ENCODE peak calls at places on chromosomes 4 and X, in five cellular contexts. One of them, this sample, is unnamed.

GRCh38 chr4:55725057-55725456 is 89.0 kb upstream of the NMU start:
- DNase-seq in spleen: no peak
- DNase-seq in sigmoid colon: no peak
- DNase-seq in stomach: no peak
- DNase-seq in K562: no peak
- DNase-seq in this sample: no peak

GRCh38 chr4:76199664-76200211 is 13.9 kb downstream of the SCARB2 start:
- DNase-seq in sigmoid colon: no peak
- DNase-seq in K562: no peak
- DNase-seq in stomach: peak; percentile 43
- DNase-seq in spleen: peak; percentile 87
- DNase-seq in this sample: no peak

GRCh38 chrX:79325263-79325958 is 41.7 kb downstream of the ITM2A start:
- DNase-seq in K562: no peak
- DNase-seq in sigmoid colon: no peak
- DNase-seq in stomach: no peak
- DNase-seq in spleen: peak; percentile 37
- DNase-seq in this sample: no peak

GRCh38 chr4:78732332-78733104 is 43.6 kb upstream of the BMP2K start:
- DNase-seq in K562: peak; percentile 78
- DNase-seq in stomach: no peak
- DNase-seq in sigmoid colon: no peak
- DNase-seq in spleen: no peak
- DNase-seq in this sample: no peak

GRCh38 chrX:120755066-120755846 is 120.4 kb downstream of the CT47B1 start:
- DNase-seq in spleen: no peak
- DNase-seq in sigmoid colon: no peak
- DNase-seq in stomach: no peak
- DNase-seq in K562: no peak
- DNase-seq in this sample: no peak

GRCh38 chrX:16839852-16840460 is 30.2 kb downstream of the RBBP7 start:
- DNase-seq in sigmoid colon: no peak
- DNase-seq in K562: no peak
- DNase-seq in stomach: no peak
- DNase-seq in spleen: no peak
- DNase-seq in this sample: no peak

GRCh38 chr4:16377887-16378286 is 151.6 kb upstream of the TAPT1 start:
- DNase-seq in spleen: no peak
- DNase-seq in K562: no peak
- DNase-seq in sigmoid colon: no peak
- DNase-seq in stomach: no peak
- DNase-seq in this sample: no peak

GRCh38 chr4:182748283-182748682 is 168.9 kb downstream of the DCTD start:
- DNase-seq in K562: no peak
- DNase-seq in sigmoid colon: no peak
- DNase-seq in stomach: no peak
- DNase-seq in spleen: no peak
- DNase-seq in this sample: no peak

GRCh38 chrX:98956014-98956413 is 1454.1 kb downstream of the PCDH19 start:
- DNase-seq in spleen: no peak
- DNase-seq in stomach: no peak
- DNase-seq in K562: no peak
- DNase-seq in sigmoid colon: no peak
- DNase-seq in this sample: no peak

GRCh38 chrX:121013897-121014455 is 28.4 kb upstream of the CT47A1 start:
- DNase-seq in stomach: no peak
- DNase-seq in spleen: no peak
- DNase-seq in K562: no peak
- DNase-seq in sigmoid colon: no peak
- DNase-seq in this sample: no peak

GRCh38 chrX:45697591-45697990 is 496.9 kb upstream of the DIPK2B start:
- DNase-seq in K562: no peak
- DNase-seq in sigmoid colon: no peak
- DNase-seq in stomach: no peak
- DNase-seq in spleen: no peak
- DNase-seq in this sample: no peak

GRCh38 chr4:88858752-88859151 is 161.1 kb upstream of the NAP1L5 start:
- DNase-seq in sigmoid colon: no peak
- DNase-seq in K562: no peak
- DNase-seq in stomach: no peak
- DNase-seq in spleen: no peak
- DNase-seq in this sample: no peak

GRCh38 chr4:177339794-177340374 is 30.2 kb downstream of the NEIL3 start:
- DNase-seq in spleen: no peak
- DNase-seq in sigmoid colon: no peak
- DNase-seq in stomach: no peak
- DNase-seq in K562: peak; percentile 15
- DNase-seq in this sample: no peak

GRCh38 chr4:143514432-143514831 is 930 bp downstream of the SMARCA5 start:
- DNase-seq in sigmoid colon: peak; percentile 81
- DNase-seq in spleen: peak; percentile 86
- DNase-seq in stomach: peak; percentile 34
- DNase-seq in K562: peak; percentile 65
- DNase-seq in this sample: peak; percentile 29

GRCh38 chrX:47683171-47684145 is 24.5 kb upstream of the UXT start:
- DNase-seq in stomach: no peak
- DNase-seq in sigmoid colon: no peak
- DNase-seq in K562: peak; percentile 86
- DNase-seq in spleen: peak; percentile 41
- DNase-seq in this sample: no peak

GRCh38 chr4:78779280-78779679 is 3.1 kb downstream of the BMP2K start:
- DNase-seq in spleen: no peak
- DNase-seq in stomach: no peak
- DNase-seq in sigmoid colon: no peak
- DNase-seq in K562: no peak
- DNase-seq in this sample: no peak

GRCh38 chr4:4578981-4579380 is 37.1 kb upstream of the STX18 start:
- DNase-seq in spleen: no peak
- DNase-seq in stomach: no peak
- DNase-seq in K562: no peak
- DNase-seq in sigmoid colon: no peak
- DNase-seq in this sample: no peak

GRCh38 chr4:77220841-77221613 is 64.0 kb downstream of the CCNG2 start:
- DNase-seq in K562: no peak
- DNase-seq in stomach: no peak
- DNase-seq in sigmoid colon: no peak
- DNase-seq in spleen: no peak
- DNase-seq in this sample: no peak

GRCh38 chr4:176478076-176478475 is 158.3 kb downstream of the SPCS3 start:
- DNase-seq in stomach: no peak
- DNase-seq in spleen: no peak
- DNase-seq in sigmoid colon: no peak
- DNase-seq in K562: no peak
- DNase-seq in this sample: no peak

GRCh38 chr4:794911-795725 is 30.8 kb downstream of the CPLX1 start:
- DNase-seq in stomach: no peak
- DNase-seq in sigmoid colon: no peak
- DNase-seq in spleen: peak; percentile 69
- DNase-seq in K562: no peak
- DNase-seq in this sample: no peak

GRCh38 chr4:3074846-3075651 is 568 bp downstream of the HTT start:
- DNase-seq in stomach: peak; percentile 42
- DNase-seq in sigmoid colon: peak; percentile 73
- DNase-seq in K562: peak; percentile 74
- DNase-seq in spleen: no peak
- DNase-seq in this sample: peak; percentile 48

GRCh38 chrX:50375481-50376267 is 95.0 kb downstream of the DGKK start:
- DNase-seq in spleen: no peak
- DNase-seq in sigmoid colon: no peak
- DNase-seq in K562: no peak
- DNase-seq in stomach: no peak
- DNase-seq in this sample: no peak

GRCh38 chr4:8645753-8646124 is 53.2 kb downstream of the CPZ start:
- DNase-seq in spleen: no peak
- DNase-seq in stomach: peak; percentile 11
- DNase-seq in sigmoid colon: no peak
- DNase-seq in K562: no peak
- DNase-seq in this sample: no peak
- TF ChIP-seq POLR2AphosphoS5 in spleen: no peak
- TF ChIP-seq POLR2AphosphoS5 in stomach: no peak
- TF ChIP-seq POLR2AphosphoS5 in sigmoid colon: no peak
- TF ChIP-seq POLR2AphosphoS5 in K562: no peak
- TF ChIP-seq POLR2AphosphoS5 in this sample: no peak

GRCh38 chrX:65707153-65707552 is 39.7 kb downstream of the MSN start:
- DNase-seq in sigmoid colon: no peak
- DNase-seq in spleen: no peak
- DNase-seq in stomach: no peak
- DNase-seq in K562: no peak
- DNase-seq in this sample: no peak

GRCh38 chrX:65706041-65706828 is 38.8 kb downstream of the MSN start:
- DNase-seq in sigmoid colon: no peak
- DNase-seq in stomach: no peak
- DNase-seq in spleen: no peak
- DNase-seq in K562: no peak
- DNase-seq in this sample: no peak

DNA sequence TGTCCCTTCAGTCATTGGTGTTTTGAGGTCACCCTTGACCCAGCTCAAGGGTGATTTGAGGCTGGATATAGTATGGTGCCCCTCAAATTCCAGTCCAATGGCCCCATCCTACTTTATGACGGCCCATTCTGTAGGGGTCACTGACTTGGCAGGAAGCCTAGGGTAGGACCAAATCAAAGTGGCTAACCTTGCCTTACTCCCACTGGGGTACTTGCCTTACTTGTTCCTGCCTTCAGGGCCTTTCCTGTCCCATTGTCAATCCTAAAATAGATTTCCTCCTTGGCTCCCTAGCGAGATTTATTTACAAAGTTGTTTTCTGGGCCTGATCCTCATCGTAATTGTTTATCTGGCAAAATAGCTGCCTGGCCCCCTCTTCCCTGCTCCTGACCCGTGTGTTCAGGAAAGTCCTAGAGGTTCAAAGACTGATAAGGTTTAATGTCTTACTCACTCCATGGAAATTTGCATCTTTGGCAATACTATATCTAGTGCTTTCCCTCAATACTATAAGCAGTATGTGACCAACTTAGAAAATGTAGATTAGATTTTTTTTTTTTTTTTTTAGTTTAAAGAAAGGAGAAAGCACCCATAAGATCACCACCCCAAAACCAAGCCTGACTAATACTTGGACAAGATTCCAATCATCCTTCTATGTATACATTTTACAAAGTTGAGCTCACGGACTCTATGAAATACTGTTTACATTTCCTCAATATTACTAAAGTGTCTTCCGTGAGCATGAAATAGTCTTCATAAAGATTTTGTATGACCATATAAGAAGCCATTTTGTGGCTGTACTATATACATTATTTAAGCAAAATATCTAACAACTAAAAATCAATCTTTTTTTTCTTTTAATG is 44.8 kb downstream of the MSN start:
- DNase-seq in stomach: no peak
- DNase-seq in sigmoid colon: no peak
- DNase-seq in K562: no peak
- DNase-seq in spleen: no peak
- DNase-seq in this sample: no peak
- H3K4me3 ChIP-seq in stomach: no peak overlapping the region
- H3K4me3 ChIP-seq in sigmoid colon: no peak overlapping the region
- H3K4me3 ChIP-seq in K562: no peak overlapping the region
- H3K4me3 ChIP-seq in spleen: no peak overlapping the region
- H3K4me3 ChIP-seq in this sample: no peak overlapping the region

GRCh38 chr4:8780596-8781368 is 90.9 kb downstream of the HMX1 start:
- DNase-seq in sigmoid colon: no peak
- DNase-seq in K562: no peak
- DNase-seq in spleen: no peak
- DNase-seq in stomach: no peak
- DNase-seq in this sample: no peak

GRCh38 chr4:8782135-8782534 is 89.5 kb downstream of the HMX1 start:
- DNase-seq in spleen: no peak
- DNase-seq in sigmoid colon: no peak
- DNase-seq in K562: no peak
- DNase-seq in stomach: no peak
- DNase-seq in this sample: no peak

GRCh38 chr4:8783736-8784135 is 87.9 kb downstream of the HMX1 start:
- DNase-seq in sigmoid colon: no peak
- DNase-seq in stomach: no peak
- DNase-seq in K562: no peak
- DNase-seq in spleen: no peak
- DNase-seq in this sample: no peak

GRCh38 chr4:8780086-8780485 is 91.6 kb downstream of the HMX1 start:
- DNase-seq in spleen: no peak
- DNase-seq in K562: no peak
- DNase-seq in sigmoid colon: no peak
- DNase-seq in stomach: no peak
- DNase-seq in this sample: no peak

DNA sequence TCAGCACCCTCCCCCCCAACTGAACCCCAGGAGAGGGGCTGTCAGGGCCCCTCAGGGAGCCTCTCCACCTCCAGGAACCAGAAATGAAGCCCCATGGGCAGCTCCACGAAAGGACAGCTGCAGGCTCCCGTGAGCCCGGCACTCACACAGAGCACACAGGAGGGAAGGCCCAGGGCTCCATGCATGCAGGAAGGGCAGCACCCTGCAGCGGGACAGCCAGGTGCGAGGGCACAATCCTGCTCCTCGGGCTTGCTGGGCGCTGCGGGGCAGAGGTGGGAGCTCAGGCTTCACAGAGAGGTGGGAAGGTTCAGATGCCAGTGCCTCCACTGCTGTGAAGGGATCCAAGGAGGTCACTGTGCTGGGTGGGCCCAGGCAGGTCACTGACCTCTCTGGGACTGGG is 90.0 kb downstream of the HMX1 start:
- DNase-seq in spleen: no peak
- DNase-seq in K562: no peak
- DNase-seq in sigmoid colon: no peak
- DNase-seq in stomach: no peak
- DNase-seq in this sample: no peak
- TF ChIP-seq POLR2A in spleen: no peak
- TF ChIP-seq POLR2A in K562: no peak
- TF ChIP-seq POLR2A in sigmoid colon: no peak
- TF ChIP-seq POLR2A in stomach: no peak
- TF ChIP-seq POLR2A in this sample: no peak

GRCh38 chrX:153955451-153955732 is 10.9 kb upstream of the RENBP start:
- DNase-seq in spleen: peak; percentile 67
- DNase-seq in stomach: no peak
- DNase-seq in sigmoid colon: no peak
- DNase-seq in K562: no peak
- DNase-seq in this sample: no peak
- TF ChIP-seq POLR2AphosphoS5 in spleen: no peak
- TF ChIP-seq POLR2AphosphoS5 in stomach: no peak
- TF ChIP-seq POLR2AphosphoS5 in sigmoid colon: no peak
- TF ChIP-seq POLR2AphosphoS5 in K562: no peak
- TF ChIP-seq POLR2AphosphoS5 in this sample: no peak

GRCh38 chrX:65392284-65392683 is 142.3 kb downstream of the LAS1L start:
- DNase-seq in spleen: no peak
- DNase-seq in K562: no peak
- DNase-seq in stomach: no peak
- DNase-seq in sigmoid colon: no peak
- DNase-seq in this sample: no peak
- H3K4me3 ChIP-seq in spleen: no peak overlapping the region
- H3K4me3 ChIP-seq in K562: no peak overlapping the region
- H3K4me3 ChIP-seq in stomach: no peak overlapping the region
- H3K4me3 ChIP-seq in sigmoid colon: no peak overlapping the region
- H3K4me3 ChIP-seq in this sample: no peak overlapping the region